ENCODE peak calls at places on chromosome 13, in nine cellular contexts. L, P, V, I, W, O, U, B and S are unnamed samples.

GRCh38 chr13:81577601-81578000 is 1236.7 kb upstream of the SPRY2 start:
- DNase-seq in L (no peak), P (no peak), V (no peak), I (no peak), W (no peak), O (no peak), U (no peak), B (no peak), S (no peak)

GRCh38 chr13:47126432-47126831 is 229.6 kb upstream of the HTR2A start:
- DNase-seq in L (peak), P (no peak), V (no peak), I (no peak), W (no peak), O (no peak), U (peak), B (no peak), S (no peak)

GRCh38 chr13:80783926-80784325 is 443.0 kb upstream of the SPRY2 start:
- DNase-seq in L (no peak), P (no peak), V (no peak), I (no peak), W (no peak), O (no peak), U (no peak), B (no peak), S (no peak)

GRCh38 chr13:108377646-108378206 is 108.2 kb downstream of the TNFSF13B start:
- DNase-seq in L (peak), P (no peak), V (no peak), I (no peak), W (no peak), O (no peak), U (no peak), B (no peak), S (no peak)

GRCh38 chr13:32453981-32454380 is 26.1 kb upstream of the N4BP2L1 start:
- DNase-seq in L (no peak), P (no peak), V (no peak), I (no peak), W (no peak), O (no peak), U (no peak), B (no peak), S (no peak)

GRCh38 chr13:102582256-102582655 is 14.5 kb upstream of the TPP2 start:
- DNase-seq in L (no peak), P (no peak), V (no peak), I (no peak), W (no peak), O (no peak), U (no peak), B (no peak), S (no peak)

GRCh38 chr13:20847298-20847697 is 55.2 kb downstream of the XPO4 start:
- DNase-seq in L (no peak), P (no peak), V (no peak), I (no peak), W (no peak), O (no peak), U (no peak), B (no peak), S (no peak)

GRCh38 chr13:59533561-59534337 is 630.0 kb downstream of the DIAPH3 start:
- DNase-seq in L (no peak), P (no peak), V (peak), I (no peak), W (no peak), O (no peak), U (peak), B (no peak), S (no peak)

GRCh38 chr13:20714563-20715339 is 11.3 kb downstream of the IL17D start:
- DNase-seq in L (peak), P (no peak), V (no peak), I (no peak), W (peak), O (peak), U (no peak), B (no peak), S (peak)

GRCh38 chr13:34034411-34034810 is 216.5 kb downstream of the RFC3 start:
- DNase-seq in L (no peak), P (no peak), V (no peak), I (no peak), W (no peak), O (no peak), U (no peak), B (no peak), S (no peak)

GRCh38 chr13:75194717-75195116 is 287.3 kb downstream of the TBC1D4 start:
- DNase-seq in L (no peak), P (no peak), V (no peak), I (no peak), W (no peak), O (peak), U (no peak), B (no peak), S (no peak)

GRCh38 chr13:81116461-81117282 is 775.7 kb upstream of the SPRY2 start:
- DNase-seq in L (no peak), P (no peak), V (no peak), I (no peak), W (no peak), O (no peak), U (no peak), B (no peak), S (no peak)

GRCh38 chr13:44954210-44954609 is 35.1 kb downstream of the NUFIP1 start:
- DNase-seq in L (no peak), P (no peak), V (no peak), I (no peak), W (no peak), O (no peak), U (no peak), B (no peak), S (no peak)

GRCh38 chr13:103031332-103031873 is 34.8 kb downstream of the SLC10A2 start:
- DNase-seq in L (no peak), P (no peak), V (no peak), I (no peak), W (no peak), O (no peak), U (no peak), B (no peak), S (no peak)

GRCh38 chr13:33258437-33259193 is 26.9 kb downstream of the STARD13 start:
- DNase-seq in L (no peak), P (no peak), V (peak), I (no peak), W (no peak), O (no peak), U (no peak), B (no peak), S (no peak)

GRCh38 chr13:112067871-112068305 is 939 bp downstream of the SOX1 start:
- DNase-seq in L (no peak), P (no peak), V (no peak), I (no peak), W (no peak), O (no peak), U (no peak), B (no peak), S (no peak)

GRCh38 chr13:112065867-112066623 is 904 bp upstream of the SOX1 start:
- DNase-seq in L (no peak), P (no peak), V (no peak), I (no peak), W (no peak), O (no peak), U (no peak), B (no peak), S (no peak)

GRCh38 chr13:112065521-112065866 is 1.5 kb upstream of the SOX1 start:
- DNase-seq in L (no peak), P (no peak), V (no peak), I (no peak), W (no peak), O (no peak), U (no peak), B (no peak), S (no peak)

GRCh38 chr13:112067121-112067741 is at the start of gene SOX1:
- DNase-seq in L (no peak), P (no peak), V (no peak), I (no peak), W (no peak), O (no peak), U (no peak), B (no peak), S (no peak)

DNA sequence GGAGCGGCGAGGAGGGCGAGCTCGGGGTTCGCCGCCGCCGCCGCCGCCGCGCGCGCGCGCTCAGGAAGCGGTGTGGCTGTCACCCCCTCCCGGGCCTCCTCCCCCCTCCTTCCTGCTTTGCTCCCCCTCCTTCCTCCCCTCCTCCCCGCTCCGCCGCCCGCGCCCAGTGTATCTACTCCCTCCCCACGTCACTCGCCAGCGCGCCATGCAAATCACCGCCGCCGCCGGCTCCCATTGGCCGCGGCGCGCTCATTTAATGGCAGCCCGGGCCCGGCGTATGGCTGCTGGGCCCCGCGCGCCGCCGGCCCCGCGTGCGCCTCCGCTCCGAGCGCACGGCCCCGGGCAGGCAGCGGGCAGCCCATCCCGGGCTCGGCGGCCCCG is 335 bp upstream of the SOX1 start:
- DNase-seq in L (no peak), P (no peak), V (no peak), I (no peak), W (no peak), O (no peak), U (peak), B (no peak), S (peak)
- H3K4me3 ChIP-seq in L (no peak), P (peak), V (no peak), I (peak), W (no peak), O (no peak), U (no peak), B (peak), S (no peak)

GRCh38 chr13:110308377-110309158 is 1.5 kb downstream of the COL4A2 start:
- DNase-seq in L (no peak), P (no peak), V (no peak), I (no peak), W (peak), O (peak), U (peak), B (peak), S (no peak)

GRCh38 chr13:110307697-110308376 is 753 bp downstream of the COL4A2 start:
- DNase-seq in L (no peak), P (no peak), V (no peak), I (no peak), W (no peak), O (peak), U (peak), B (peak), S (no peak)

GRCh38 chr13:110306340-110306959 is 507 bp downstream of the COL4A1 start:
- DNase-seq in L (no peak), P (no peak), V (no peak), I (no peak), W (peak), O (peak), U (no peak), B (no peak), S (peak)

GRCh38 chr13:110305949-110306339 is 1.0 kb downstream of the COL4A1 start:
- DNase-seq in L (no peak), P (no peak), V (no peak), I (no peak), W (no peak), O (no peak), U (no peak), B (no peak), S (no peak)

GRCh38 chr13:110306960-110307696 is at the start of the genes COL4A1 and COL4A2:
- DNase-seq in L (peak), P (no peak), V (no peak), I (no peak), W (peak), O (peak), U (peak), B (peak), S (peak)
- TF ChIP-seq POLR2A in L (peak), P (no peak), V (no peak), I (peak), W (peak), O (peak), U (peak), B (peak), S (no peak)

DNA sequence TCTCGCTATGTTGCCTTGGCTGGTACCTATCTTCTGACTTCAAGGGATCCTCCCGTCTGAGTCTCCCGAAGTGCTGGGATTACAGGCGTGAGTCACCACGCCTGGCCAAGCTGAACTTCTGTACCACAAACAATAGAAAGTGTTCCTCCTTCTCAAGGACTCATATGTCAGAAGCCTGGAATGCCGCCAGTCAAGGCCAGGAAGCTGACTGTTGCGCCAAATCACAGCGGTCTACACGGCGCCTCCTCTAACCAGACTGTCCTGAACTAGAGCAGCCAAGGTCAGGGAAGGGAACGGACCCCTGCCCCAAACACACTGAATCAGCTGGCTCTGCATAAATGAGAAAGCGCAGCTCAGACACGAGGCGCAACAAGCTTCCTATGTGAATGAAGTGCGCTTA is 14.6 kb downstream of the RAB20 start:
- DNase-seq in L (peak), P (peak), V (peak), I (peak), W (no peak), O (peak), U (peak), B (peak), S (peak)
- H3K4me3 ChIP-seq in L (no peak), P (no peak), V (no peak), I (peak), W (no peak), O (no peak), U (no peak), B (no peak), S (no peak)

GRCh38 chr13:77026255-77026782 is 640 bp downstream of the FBXL3 start:
- DNase-seq in L (peak), P (peak), V (peak), I (peak), W (peak), O (peak), U (peak), B (peak), S (peak)
- TF ChIP-seq POLR2A in L (no peak), P (no peak), V (no peak), I (peak), W (no peak), O (no peak), U (no peak), B (no peak), S (no peak)

DNA sequence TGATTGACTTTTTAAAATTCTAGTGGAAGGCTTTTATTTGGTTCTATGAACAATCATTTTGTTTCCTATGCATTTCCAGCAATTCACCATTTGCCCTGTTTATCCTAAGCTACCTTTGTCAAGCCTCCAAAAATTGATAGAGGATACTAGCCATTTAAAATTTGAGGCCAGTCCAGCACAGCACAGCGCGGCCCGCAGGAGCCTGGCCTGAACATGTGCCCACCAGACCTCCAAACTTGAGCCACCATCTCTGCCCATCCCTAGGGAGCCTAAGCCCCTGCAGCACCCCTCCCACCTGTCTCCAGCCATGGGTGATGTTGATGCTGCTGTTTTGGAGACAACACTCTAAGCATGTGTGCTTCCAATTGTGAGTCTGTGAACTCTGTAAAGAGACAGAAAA is 57.5 kb downstream of the SPRYD7 start:
- DNase-seq in L (no peak), P (no peak), V (no peak), I (no peak), W (no peak), O (no peak), U (no peak), B (no peak), S (no peak)
- H3K4me3 ChIP-seq in L (no peak), P (no peak), V (no peak), I (no peak), W (no peak), O (no peak), U (no peak), B (no peak), S (no peak)

GRCh38 chr13:27261376-27261775 is 9.3 kb upstream of the RASL11A start:
- DNase-seq in L (no peak), P (no peak), V (no peak), I (no peak), W (no peak), O (no peak), U (no peak), B (no peak), S (no peak)

GRCh38 chr13:27257233-27257568 is 5.8 kb downstream of the RPL21 start:
- DNase-seq in L (no peak), P (no peak), V (no peak), I (no peak), W (no peak), O (no peak), U (no peak), B (no peak), S (no peak)

GRCh38 chr13:27259831-27260230 is 8.5 kb downstream of the RPL21 start:
- DNase-seq in L (no peak), P (no peak), V (no peak), I (no peak), W (no peak), O (no peak), U (no peak), B (no peak), S (no peak)

GRCh38 chr13:27258637-27259377 is 7.4 kb downstream of the RPL21 start:
- DNase-seq in L (no peak), P (no peak), V (no peak), I (no peak), W (no peak), O (no peak), U (no peak), B (no peak), S (no peak)

GRCh38 chr13:27257648-27258253 is 6.4 kb downstream of the RPL21 start:
- DNase-seq in L (no peak), P (no peak), V (no peak), I (no peak), W (no peak), O (no peak), U (no peak), B (no peak), S (no peak)
- TF ChIP-seq POLR2A in L (no peak), P (no peak), V (peak), I (no peak), W (no peak), O (no peak), U (no peak), B (no peak), S (no peak)

DNA sequence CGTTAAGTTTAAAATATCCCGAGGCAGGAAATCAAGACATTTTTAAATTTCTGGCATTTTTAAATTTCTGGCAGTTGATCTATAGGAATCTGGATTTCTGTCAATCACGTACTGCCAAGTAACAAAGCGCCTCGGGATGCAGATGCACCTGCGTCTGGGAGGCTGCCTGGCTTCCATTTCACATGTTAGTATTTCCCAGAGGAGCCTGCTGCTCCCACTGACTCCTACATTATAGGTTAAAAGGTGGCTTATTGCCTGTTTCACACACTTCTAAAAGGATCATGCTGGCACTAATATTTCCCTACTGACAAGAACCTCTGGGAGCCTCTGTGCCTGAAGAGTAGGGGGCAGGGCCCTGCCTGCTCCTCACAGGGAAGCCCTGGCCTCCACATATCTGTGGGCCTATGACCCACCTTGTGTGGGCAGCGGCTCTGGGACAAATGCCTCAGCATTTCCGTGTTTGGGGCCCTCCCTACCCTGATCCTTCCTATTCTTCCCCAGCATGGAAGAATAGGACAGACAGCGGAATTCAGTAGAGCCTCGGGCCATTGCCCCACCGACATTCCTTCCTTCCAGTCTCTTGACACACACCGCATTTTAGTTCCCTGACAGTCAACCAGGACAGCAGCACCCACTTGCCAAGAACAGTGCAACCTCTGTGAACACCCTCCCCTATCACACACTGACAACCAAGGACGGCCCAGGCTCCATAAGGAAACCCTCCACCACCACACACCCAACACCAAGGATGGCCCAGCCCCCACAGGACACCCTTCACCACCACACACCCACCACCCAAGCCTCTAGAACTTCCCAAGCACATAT is 62.6 kb upstream of the ATP12A start:
- DNase-seq in L (no peak), P (no peak), V (no peak), I (no peak), W (no peak), O (no peak), U (no peak), B (no peak), S (no peak)
- H3K4me3 ChIP-seq in L (no peak), P (no peak), V (no peak), I (no peak), W (no peak), O (no peak), U (no peak), B (no peak), S (no peak)

GRCh38 chr13:48975926-48976676 is 389 bp downstream of the FNDC3A start:
- DNase-seq in L (peak), P (peak), V (peak), I (peak), W (peak), O (peak), U (peak), B (peak), S (peak)
- TF ChIP-seq POLR2A in L (peak), P (no peak), V (peak), I (peak), W (peak), O (peak), U (peak), B (peak), S (no peak)

DNA sequence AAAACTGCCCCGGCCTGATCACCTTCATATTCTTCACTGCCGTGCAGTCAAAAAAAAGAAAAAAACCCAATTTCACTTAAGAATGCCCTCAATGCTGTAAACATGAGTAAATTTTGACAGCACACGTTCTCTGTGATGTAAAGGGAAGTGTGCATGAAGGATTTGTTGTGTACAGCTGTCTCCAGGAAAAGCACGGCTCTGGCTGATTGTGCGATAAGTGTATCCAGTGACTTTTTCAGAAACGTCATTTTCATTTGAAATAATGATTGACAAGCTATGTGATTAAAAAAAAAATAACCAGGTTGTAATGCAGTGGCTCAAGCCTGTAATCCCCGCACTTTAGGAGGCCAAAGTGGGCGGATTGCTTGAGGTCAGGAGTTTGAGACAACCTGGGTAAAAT is 39.6 kb downstream of the ANKRD10 start:
- DNase-seq in L (no peak), P (no peak), V (no peak), I (no peak), W (no peak), O (no peak), U (no peak), B (no peak), S (no peak)
- H3K4me3 ChIP-seq in L (no peak), P (no peak), V (peak), I (no peak), W (no peak), O (peak), U (no peak), B (peak), S (no peak)

GRCh38 chr13:50130686-50131051 is 115.4 kb downstream of the KCNRG start:
- DNase-seq in L (peak), P (no peak), V (no peak), I (no peak), W (no peak), O (peak), U (no peak), B (no peak), S (no peak)
- TF ChIP-seq POLR2A in L (no peak), P (no peak), V (no peak), I (no peak), W (no peak), O (no peak), U (peak), B (no peak), S (no peak)